ENCODE peak calls at places on chromosome 7, in five cellular contexts. Z, D, R, W and S are unnamed samples.

GRCh38 chr7:116290740-116291139 is 80.4 kb downstream of the TES start:
- DNase-seq in Z (no peak), W (no peak), D (peak; percentile 84), R (no peak), S (peak; percentile 56)

GRCh38 chr7:47067215-47067614 is 514.7 kb downstream of the TNS3 start:
- DNase-seq in R (no peak), Z (no peak), D (peak; percentile 3), W (peak; percentile 56), S (no peak)

GRCh38 chr7:77738382-77738781 is 42.1 kb downstream of the RSBN1L start:
- DNase-seq in Z (no peak), D (no peak), W (no peak), R (no peak), S (no peak)

GRCh38 chr7:28347964-28348363 is 64.4 kb upstream of the CREB5 start:
- DNase-seq in W (no peak), Z (no peak), R (peak; percentile 76), D (no peak), S (no peak)

GRCh38 chr7:44762726-44763522 is 14.3 kb downstream of the ZMIZ2 start:
- DNase-seq in Z (no peak), W (no peak), R (no peak), D (no peak), S (no peak)

GRCh38 chr7:39633563-39634550 is 10.5 kb downstream of the RALA start:
- DNase-seq in W (no peak), D (no peak), Z (no peak), R (no peak), S (no peak)

GRCh38 chr7:2641406-2642393 is 9.9 kb downstream of the TTYH3 start:
- DNase-seq in R (peak; percentile 97), D (peak; percentile 98), W (peak; percentile 98), Z (peak; percentile 95), S (peak; percentile 93)

GRCh38 chr7:151821226-151821625 is 55.7 kb downstream of the PRKAG2 start:
- DNase-seq in Z (no peak), W (no peak), D (no peak), R (no peak), S (no peak)

GRCh38 chr7:16187131-16187530 is 234.2 kb downstream of the CRPPA start:
- DNase-seq in Z (no peak), W (no peak), D (no peak), R (no peak), S (no peak)

GRCh38 chr7:45160374-45160773 is 2.8 kb downstream of the RAMP3 start:
- DNase-seq in W (no peak), Z (no peak), R (no peak), D (no peak), S (no peak)

GRCh38 chr7:14104861-14105260 is 115.4 kb upstream of the ETV1 start:
- DNase-seq in Z (no peak), D (no peak), R (no peak), W (no peak), S (no peak)

GRCh38 chr7:38070718-38071117 is 107.3 kb upstream of the STARD3NL start:
- DNase-seq in Z (no peak), R (peak; percentile 0), D (peak; percentile 59), W (peak; percentile 1), S (peak; percentile 45)

GRCh38 chr7:100472121-100472851 is 6.7 kb downstream of the TSC22D4 start:
- DNase-seq in R (no peak), W (no peak), D (no peak), Z (no peak), S (no peak)

GRCh38 chr7:100471021-100471420 is 7.0 kb upstream of the SPACDR start:
- DNase-seq in R (no peak), Z (no peak), W (no peak), D (no peak), S (no peak)

GRCh38 chr7:100475549-100475948 is 3.5 kb downstream of the TSC22D4 start:
- DNase-seq in Z (no peak), D (no peak), R (no peak), W (no peak), S (no peak)

GRCh38 chr7:100476108-100476780 is 2.8 kb downstream of the TSC22D4 start:
- DNase-seq in Z (no peak), R (no peak), D (no peak), W (no peak), S (no peak)

DNA sequence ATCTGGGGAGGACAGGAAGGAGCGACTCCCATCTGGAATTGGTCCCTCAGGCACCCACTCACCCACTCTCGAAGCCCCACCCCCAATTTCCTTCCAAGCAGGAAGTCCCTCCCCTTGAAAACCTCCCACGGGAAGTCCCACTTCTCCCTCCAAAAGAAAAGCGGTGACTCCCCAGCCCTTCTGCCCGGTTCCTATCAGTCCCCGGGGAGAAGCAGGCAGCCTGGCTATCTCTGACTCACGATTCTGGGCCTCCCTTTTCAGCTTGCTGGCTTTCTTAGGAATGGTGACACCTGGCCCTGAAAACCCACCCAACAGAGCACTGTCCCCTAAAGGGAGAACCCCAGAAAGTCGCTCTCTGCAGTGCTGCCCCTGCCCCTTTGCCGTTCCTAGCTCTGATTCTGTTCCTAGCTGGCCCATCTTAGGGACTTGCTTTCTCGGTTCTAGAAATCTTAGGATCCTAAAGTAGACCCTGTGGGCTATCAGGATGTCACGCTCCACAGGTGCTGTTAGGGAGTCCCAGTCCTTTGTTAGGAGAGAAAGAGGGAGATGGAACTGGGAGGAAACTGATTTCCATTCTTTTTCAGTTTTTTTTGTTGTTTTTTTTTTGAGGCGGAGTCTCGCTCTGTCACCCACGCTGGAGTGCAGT is 6.0 kb downstream of the TSC22D4 start:
- DNase-seq in Z (no peak), D (no peak), R (peak; percentile 60), W (peak; percentile 53), S (no peak)
- H3K23ac ChIP-seq in Z (no peak overlapping the region), D (no peak overlapping the region), R (no peak overlapping the region), W (no peak overlapping the region), S (no peak overlapping the region)

GRCh38 chr7:156450473-156450872 is 190.1 kb upstream of the RNF32 start:
- DNase-seq in D (no peak), R (no peak), W (no peak), Z (no peak), S (no peak)

GRCh38 chr7:156446990-156447389 is 193.6 kb upstream of the RNF32 start:
- DNase-seq in D (no peak), Z (no peak), R (no peak), W (no peak), S (no peak)

GRCh38 chr7:156445997-156446761 is 194.4 kb upstream of the RNF32 start:
- DNase-seq in Z (no peak), R (no peak), W (no peak), D (no peak), S (no peak)

GRCh38 chr7:156448918-156449317 is 191.7 kb upstream of the RNF32 start:
- DNase-seq in Z (no peak), W (no peak), D (no peak), R (no peak), S (no peak)
- H3K23ac ChIP-seq in Z (no peak overlapping the region), W (no peak overlapping the region), D (no peak overlapping the region), R (no peak overlapping the region), S (no peak overlapping the region)

DNA sequence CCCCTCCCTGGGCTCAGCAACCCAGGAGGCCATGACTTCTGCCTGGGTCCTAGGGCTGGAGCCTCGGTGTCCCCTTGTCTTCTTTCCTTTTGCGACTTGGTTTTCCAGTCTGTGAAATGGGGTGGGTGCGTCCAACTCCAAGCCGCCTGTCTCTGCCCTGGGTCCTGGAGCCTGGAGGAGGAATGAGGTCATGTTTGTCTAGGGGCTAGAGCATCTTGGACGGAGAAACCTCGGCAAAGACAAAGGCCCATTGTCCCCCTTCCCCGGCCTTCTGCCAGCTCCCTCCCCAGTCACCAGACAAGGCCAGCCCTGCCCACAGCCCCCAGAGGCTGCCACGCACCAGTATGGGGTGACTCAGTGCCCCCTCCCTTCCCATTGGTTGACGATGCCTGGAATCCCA is 39.8 kb upstream of the ELN start:
- DNase-seq in W (no peak), R (peak; percentile 21), D (no peak), Z (no peak), S (no peak)
- H3K23ac ChIP-seq in W (no peak overlapping the region), R (no peak overlapping the region), D (no peak overlapping the region), Z (no peak overlapping the region), S (no peak overlapping the region)

DNA sequence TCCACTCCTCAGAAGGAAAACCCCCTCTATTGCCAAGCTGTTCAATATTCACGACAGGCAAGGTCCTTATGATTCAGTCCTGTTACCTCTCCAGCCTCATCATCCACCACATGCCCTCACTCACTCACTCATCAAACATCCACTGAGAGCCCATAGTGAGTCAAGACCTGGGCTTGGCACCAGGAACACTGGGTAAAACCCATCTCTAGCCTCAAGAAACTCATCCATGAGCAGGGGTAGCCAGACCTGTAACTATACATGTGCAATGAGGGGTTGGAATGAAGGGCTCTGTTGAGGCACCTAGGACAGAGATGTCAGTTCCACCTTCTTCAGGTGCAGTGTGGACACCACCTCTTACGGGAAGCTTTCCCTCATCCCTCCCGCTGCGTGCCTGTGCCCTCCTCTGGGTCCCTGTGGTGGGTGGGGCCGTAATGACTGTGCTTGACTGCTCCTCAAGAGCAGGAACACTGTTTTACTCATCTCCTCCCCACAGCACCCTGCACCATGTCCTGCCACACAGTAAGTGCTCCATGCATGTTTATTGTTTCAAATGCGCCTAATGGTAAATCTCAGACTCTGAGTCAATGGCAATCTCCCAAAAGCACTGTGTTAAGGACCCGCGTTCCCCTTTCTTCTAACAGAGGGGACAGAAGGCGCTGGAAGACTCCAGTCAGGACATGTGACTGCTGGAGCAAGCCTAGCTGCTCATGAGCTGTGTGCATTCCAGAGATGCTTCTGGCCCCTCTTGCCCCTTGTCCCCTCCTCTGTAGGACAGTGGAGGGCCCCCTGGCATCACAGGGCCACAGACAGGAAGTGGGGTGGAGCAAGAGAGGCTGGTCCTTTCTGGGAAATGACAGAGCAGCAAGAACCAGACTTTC is 95.4 kb downstream of the HIPK2 start:
- DNase-seq in R (peak; percentile 92), W (peak; percentile 94), Z (no peak), D (peak; percentile 84), S (no peak)
- H3K23ac ChIP-seq in R (peak overlapping the region; percentile 94), W (peak overlapping the region; percentile 65), Z (no peak overlapping the region), D (no peak overlapping the region), S (no peak overlapping the region)

DNA sequence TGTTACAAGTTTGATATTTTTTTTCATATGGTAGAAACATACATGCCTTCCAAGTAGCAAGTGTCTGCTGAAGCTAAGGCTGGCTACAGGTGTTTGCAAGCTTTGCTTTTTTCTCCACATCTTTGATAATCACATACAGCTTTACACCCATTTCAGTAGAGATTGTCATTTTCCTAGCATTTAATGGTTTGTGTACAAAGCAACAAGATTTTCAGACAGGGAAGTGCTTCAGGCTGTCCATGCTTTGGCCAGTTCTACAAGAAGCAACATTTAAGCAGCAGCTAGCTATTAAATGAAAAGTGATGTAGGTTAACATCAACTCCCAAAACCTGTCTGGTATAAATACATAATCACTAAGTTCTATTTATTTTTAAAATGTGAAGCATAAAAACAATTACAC is 2.3 kb downstream of the HDAC9 start:
- DNase-seq in W (no peak), D (no peak), Z (no peak), R (no peak), S (no peak)
- H3K23ac ChIP-seq in W (no peak overlapping the region), D (no peak overlapping the region), Z (no peak overlapping the region), R (no peak overlapping the region), S (no peak overlapping the region)